ENCODE peak calls at places on chromosome X, in nine cellular contexts. E is immature natural killer cell; T is T47D; R is posterior vena cava; O is GM23248; P is stimulated activated CD8-positive, alpha-beta memory T cell treated with anti-CD3 and anti-CD28 coated beads, Interleukin-7, amount 100 ng/mL, for 24 hours; Z is stimulated activated CD4-positive, alpha-beta T cell treated with anti-CD3 and anti-CD28 coated beads, Interleukin-2, amount 100 ng/mL, for 24 hours; U is M059J; C is HFFc6. B is an unnamed sample.

GRCh38 chrX:131801066-131801465 is 222.0 kb upstream of the STK26 start:
- DNase-seq in T (no peak), E (no peak), R (no peak), U (no peak), Z (no peak), C (no peak), P (no peak), O (no peak), B (peak)

GRCh38 chrX:78960888-78961287 is 15.7 kb downstream of the P2RY10 start:
- DNase-seq in Z (no peak), O (no peak), E (no peak), P (no peak), U (no peak), C (no peak), T (no peak), R (no peak), B (no peak)

GRCh38 chrX:123860506-123860840 is 620 bp downstream of the XIAP start:
- DNase-seq in Z (no peak), T (no peak), O (no peak), E (peak), U (peak), P (no peak), R (no peak), C (peak), B (peak)

GRCh38 chrX:119698835-119699234 is 5.9 kb upstream of the SEPTIN6 start:
- DNase-seq in T (peak), R (no peak), Z (no peak), P (no peak), U (peak), C (peak), O (peak), E (no peak), B (peak)

GRCh38 chrX:151225843-151226242 is 49.5 kb downstream of the GPR50 start:
- DNase-seq in R (no peak), U (no peak), P (no peak), T (no peak), C (no peak), O (peak), Z (no peak), E (no peak), B (no peak)

GRCh38 chrX:130393451-130394074 is 8.1 kb upstream of the GPR119 start:
- DNase-seq in O (peak), E (no peak), R (peak), C (peak), U (peak), P (no peak), Z (peak), T (peak), B (peak)

GRCh38 chrX:16123222-16123786 is at the start of gene GRPR:
- DNase-seq in E (peak), Z (peak), P (peak), R (peak), C (peak), O (peak), T (peak), U (peak), B (peak)

GRCh38 chrX:80807606-80808159 is 2.0 kb downstream of the BRWD3 start:
- DNase-seq in U (peak), E (peak), P (no peak), O (peak), C (no peak), Z (no peak), R (no peak), T (peak), B (no peak)

GRCh38 chrX:84165716-84166115 is 22.3 kb downstream of the RPS6KA6 start:
- DNase-seq in E (no peak), C (no peak), O (peak), T (no peak), R (no peak), Z (no peak), P (no peak), U (no peak), B (no peak)

GRCh38 chrX:118519411-118520205 is 24.0 kb downstream of the DOCK11 start:
- DNase-seq in T (no peak), P (no peak), U (peak), E (no peak), Z (no peak), O (peak), R (no peak), C (peak), B (peak)

GRCh38 chrX:9707306-9708015 is 58.2 kb downstream of the GPR143 start:
- DNase-seq in T (no peak), P (no peak), C (no peak), U (no peak), R (peak), Z (no peak), E (no peak), O (peak), B (no peak)

GRCh38 chrX:15816886-15817285 is 26.6 kb downstream of the ZRSR2 start:
- DNase-seq in O (no peak), Z (peak), E (peak), T (no peak), U (no peak), P (no peak), R (no peak), C (no peak), B (peak)

GRCh38 chrX:1661048-1661921 is 46.4 kb downstream of the ASMT start:
- DNase-seq in E (no peak), Z (peak), R (peak), O (no peak), U (peak), T (no peak), P (peak), C (no peak), B (no peak)

GRCh38 chrX:45347877-45348675 is 147.4 kb upstream of the DIPK2B start:
- DNase-seq in E (no peak), T (no peak), Z (no peak), R (no peak), C (no peak), O (peak), P (no peak), U (no peak), B (no peak)

GRCh38 chrX:53476371-53476770 is 42.2 kb upstream of the HSD17B10 start:
- DNase-seq in C (peak), O (peak), U (peak), E (no peak), R (no peak), T (no peak), Z (no peak), P (no peak), B (no peak)

GRCh38 chrX:147342197-147342596 is 527.7 kb upstream of the CXorf51A start:
- DNase-seq in U (no peak), C (no peak), O (no peak), P (no peak), T (no peak), E (no peak), R (no peak), Z (no peak), B (no peak)

GRCh38 chrX:18353931-18354368 is 538 bp downstream of the SCML2 start:
- DNase-seq in P (no peak), R (no peak), E (no peak), Z (peak), U (peak), C (no peak), T (peak), O (peak), B (no peak)